ENCODE peak calls at places on chromosomes 3 and 15, in seven cellular contexts. Z is SW480; Y is central memory CD8-positive, alpha-beta T cell; K is KBM-7; X is lung; F is activated CD8-positive, alpha-beta memory T cell treated with anti-CD3 and anti-CD28 coated beads for 48 hours; L is left ventricle myocardium inferior. I is an unnamed sample.

GRCh38 chr15:56929933-56930332 is 11.5 kb downstream of the TCF12 start:
- DNase-seq in Z (no peak), Y (no peak), K (no peak), X (no peak), F (no peak), L (no peak), I (no peak)

GRCh38 chr3:141782386-141782932 is 19.3 kb downstream of the GRK7 start:
- DNase-seq in Z (peak), Y (no peak), K (peak), X (no peak), F (no peak), L (no peak), I (no peak)

GRCh38 chr15:69009353-69009752 is 5.1 kb upstream of the NOX5 start:
- DNase-seq in Z (no peak), Y (no peak), K (no peak), X (no peak), F (no peak), L (no peak), I (no peak)

GRCh38 chr3:112042842-112043280 is 8.3 kb downstream of the TMPRSS7 start:
- DNase-seq in Z (peak), Y (no peak), K (no peak), X (no peak), F (no peak), L (no peak), I (no peak)

GRCh38 chr3:72255191-72255590 is 470.2 kb upstream of the PROK2 start:
- DNase-seq in Z (peak), Y (no peak), K (no peak), X (peak), F (no peak), L (no peak), I (no peak)

GRCh38 chr15:99507016-99507731 is 58.6 kb upstream of the MEF2A start:
- DNase-seq in Z (no peak), Y (no peak), K (no peak), X (no peak), F (no peak), L (peak), I (no peak)

GRCh38 chr15:100690032-100690785 is 87.8 kb downstream of the ASB7 start:
- DNase-seq in Z (no peak), Y (no peak), K (no peak), X (no peak), F (no peak), L (no peak), I (no peak)

GRCh38 chr15:65323071-65323511 is 18.6 kb downstream of the RNU5B-1 start:
- DNase-seq in Z (no peak), Y (no peak), K (peak), X (no peak), F (no peak), L (peak), I (no peak)

GRCh38 chr3:48306290-48306689 is 27.2 kb downstream of the SPINK8 start:
- DNase-seq in Z (no peak), Y (no peak), K (no peak), X (no peak), F (no peak), L (no peak), I (no peak)

GRCh38 chr15:90836296-90836871 is 32.0 kb upstream of the FURIN start:
- DNase-seq in Z (peak), Y (no peak), K (no peak), X (no peak), F (no peak), L (no peak), I (no peak)

GRCh38 chr15:57950381-57950946 is 115.0 kb downstream of the ALDH1A2 start:
- DNase-seq in Z (peak), Y (no peak), K (no peak), X (peak), F (no peak), L (no peak), I (no peak)

GRCh38 chr3:37554364-37554763 is 307.3 kb upstream of the CTDSPL start:
- DNase-seq in Z (no peak), Y (no peak), K (no peak), X (no peak), F (no peak), L (no peak), I (no peak)

GRCh38 chr15:48574187-48574586 is 71.3 kb downstream of the FBN1 start:
- DNase-seq in Z (no peak), Y (no peak), K (no peak), X (no peak), F (no peak), L (no peak), I (no peak)

GRCh38 chr3:188061133-188061532 is 92.8 kb upstream of the LPP start:
- DNase-seq in Z (peak), Y (peak), K (peak), X (no peak), F (peak), L (no peak), I (no peak)

GRCh38 chr3:127254001-127254400 is 33.8 kb downstream of the PRR20G start:
- DNase-seq in Z (no peak), Y (no peak), K (no peak), X (peak), F (no peak), L (no peak), I (no peak)

GRCh38 chr3:185397676-185398075 is 34.7 kb downstream of the MAP3K13 start:
- DNase-seq in Z (no peak), Y (no peak), K (no peak), X (no peak), F (no peak), L (no peak), I (no peak)

GRCh38 chr3:131655076-131655685 is 152.4 kb upstream of the MRPL3 start:
- DNase-seq in Z (no peak), Y (no peak), K (no peak), X (no peak), F (no peak), L (no peak), I (no peak)

GRCh38 chr3:159860727-159861126 is 127.9 kb upstream of the IL12A start:
- DNase-seq in Z (no peak), Y (no peak), K (peak), X (no peak), F (no peak), L (no peak), I (no peak)

GRCh38 chr3:38454884-38455638 is 1.4 kb downstream of the ACVR2B start:
- DNase-seq in Z (peak), Y (no peak), K (peak), X (peak), F (no peak), L (peak), I (peak)

GRCh38 chr3:147415819-147416218 is 6.7 kb downstream of the ZIC1 start:
- DNase-seq in Z (no peak), Y (no peak), K (no peak), X (no peak), F (no peak), L (no peak), I (no peak)

GRCh38 chr3:55879901-55880331 is 392.8 kb upstream of the WNT5A start:
- DNase-seq in Z (no peak), Y (no peak), K (no peak), X (no peak), F (no peak), L (no peak), I (no peak)

GRCh38 chr3:149765762-149766334 is 13.6 kb upstream of the COMMD2 start:
- DNase-seq in Z (peak), Y (no peak), K (peak), X (no peak), F (no peak), L (no peak), I (no peak)

GRCh38 chr3:29324180-29324651 is 43.3 kb downstream of the RBMS3 start:
- DNase-seq in Z (no peak), Y (no peak), K (no peak), X (peak), F (no peak), L (peak), I (no peak)

GRCh38 chr3:32340639-32341365 is 50.9 kb upstream of the CMTM7 start:
- DNase-seq in Z (peak), Y (no peak), K (no peak), X (no peak), F (no peak), L (no peak), I (no peak)

GRCh38 chr3:187958432-187959003 is 195.4 kb upstream of the LPP start:
- DNase-seq in Z (no peak), Y (peak), K (peak), X (no peak), F (no peak), L (no peak), I (peak)

GRCh38 chr15:60914360-60914759 is 314.7 kb downstream of the RORA start:
- DNase-seq in Z (no peak), Y (no peak), K (no peak), X (no peak), F (no peak), L (no peak), I (no peak)

GRCh38 chr3:79467721-79468120 is 300.1 kb downstream of the ROBO1 start:
- DNase-seq in Z (peak), Y (no peak), K (no peak), X (no peak), F (no peak), L (no peak), I (no peak)

GRCh38 chr3:120139140-120139539 is 44.9 kb upstream of the GSK3B start:
- DNase-seq in Z (no peak), Y (no peak), K (no peak), X (no peak), F (no peak), L (no peak), I (no peak)

GRCh38 chr3:21055015-21055414 is 696.0 kb downstream of the ZNF385D start:
- DNase-seq in Z (no peak), Y (no peak), K (no peak), X (no peak), F (no peak), L (no peak), I (no peak)

GRCh38 chr3:23761440-23761896 is 44.3 kb upstream of the UBE2E1 start:
- DNase-seq in Z (peak), Y (no peak), K (peak), X (no peak), F (no peak), L (no peak), I (no peak)

GRCh38 chr3:45135959-45136358 is 10.2 kb downstream of the CDCP1 start:
- DNase-seq in Z (no peak), Y (no peak), K (no peak), X (no peak), F (no peak), L (no peak), I (no peak)

GRCh38 chr3:5017953-5018531 is 38.8 kb downstream of the BHLHE40 start:
- DNase-seq in Z (peak), Y (no peak), K (no peak), X (peak), F (no peak), L (peak), I (no peak)

GRCh38 chr3:104628185-104628789 is 738.4 kb upstream of the ALCAM start:
- DNase-seq in Z (peak), Y (no peak), K (peak), X (no peak), F (no peak), L (no peak), I (no peak)

I was measured in CD4-positive, alpha-beta T cell.